ENCODE peak calls at places on chromosome 9, in four cellular contexts. One of them, this sample, is unnamed.

GRCh38 chr9:71783120-71783523 is 14.8 kb upstream of the CEMIP2 start:
- DNase-seq in GM12878: no peak
- DNase-seq in K562: no peak
- DNase-seq in H1: no peak
- DNase-seq in this sample: no peak

GRCh38 chr9:106284300-106284699 is 578.7 kb upstream of the ZNF462 start:
- DNase-seq in GM12878: no peak
- DNase-seq in K562: no peak
- DNase-seq in H1: no peak
- DNase-seq in this sample: no peak

GRCh38 chr9:94511134-94511942 is 43.5 kb upstream of the PCAT7 start:
- DNase-seq in GM12878: no peak
- DNase-seq in K562: no peak
- DNase-seq in H1: no peak
- DNase-seq in this sample: no peak

GRCh38 chr9:6214903-6215302 is 704 bp upstream of the IL33 start:
- DNase-seq in GM12878: no peak
- DNase-seq in K562: no peak
- DNase-seq in H1: no peak
- DNase-seq in this sample: no peak

GRCh38 chr9:136506425-136506824 is 23.6 kb upstream of the SEC16A start:
- DNase-seq in GM12878: no peak
- DNase-seq in K562: no peak
- DNase-seq in H1: no peak
- DNase-seq in this sample: no peak

GRCh38 chr9:13532407-13532806 is 252.9 kb upstream of the MPDZ start:
- DNase-seq in GM12878: no peak
- DNase-seq in K562: no peak
- DNase-seq in H1: no peak
- DNase-seq in this sample: no peak

GRCh38 chr9:137055385-137056364 is 1.8 kb upstream of the ENTPD2 start:
- DNase-seq in GM12878: no peak
- DNase-seq in K562: no peak
- DNase-seq in H1: no peak
- DNase-seq in this sample: no peak

GRCh38 chr9:36748322-36748899 is 175.7 kb downstream of the MELK start:
- DNase-seq in GM12878: no peak
- DNase-seq in K562: peak
- DNase-seq in H1: peak
- DNase-seq in this sample: no peak

GRCh38 chr9:95089257-95089873 is 228.1 kb downstream of the FANCC start:
- DNase-seq in GM12878: no peak
- DNase-seq in K562: no peak
- DNase-seq in H1: no peak
- DNase-seq in this sample: no peak

GRCh38 chr9:88746029-88746743 is 211.2 kb downstream of the NXNL2 start:
- DNase-seq in GM12878: no peak
- DNase-seq in K562: no peak
- DNase-seq in H1: no peak
- DNase-seq in this sample: no peak

GRCh38 chr9:95462419-95463121 is 54.2 kb downstream of the PTCH1 start:
- DNase-seq in GM12878: peak
- DNase-seq in K562: peak
- DNase-seq in H1: no peak
- DNase-seq in this sample: no peak

GRCh38 chr9:134217431-134218210 is 53.3 kb upstream of the RNU6ATAC start:
- DNase-seq in GM12878: no peak
- DNase-seq in K562: peak
- DNase-seq in H1: no peak
- DNase-seq in this sample: peak

GRCh38 chr9:98271479-98271878 is 16.0 kb upstream of the TBC1D2 start:
- DNase-seq in GM12878: no peak
- DNase-seq in K562: peak
- DNase-seq in H1: no peak
- DNase-seq in this sample: no peak

GRCh38 chr9:79877943-79878612 is 306.3 kb downstream of the TLE4 start:
- DNase-seq in GM12878: no peak
- DNase-seq in K562: no peak
- DNase-seq in H1: no peak
- DNase-seq in this sample: no peak

GRCh38 chr9:110255417-110256141 is 728 bp downstream of the TXN start:
- DNase-seq in GM12878: no peak
- DNase-seq in K562: peak
- DNase-seq in H1: peak
- DNase-seq in this sample: no peak

GRCh38 chr9:35690447-35691324 is 961 bp upstream of the TPM2 start:
- DNase-seq in GM12878: no peak
- DNase-seq in K562: peak
- DNase-seq in H1: peak
- DNase-seq in this sample: no peak

GRCh38 chr9:121870271-121870670 is 218.8 kb downstream of the DAB2IP start:
- DNase-seq in GM12878: no peak
- DNase-seq in K562: no peak
- DNase-seq in H1: no peak
- DNase-seq in this sample: no peak

DNA sequence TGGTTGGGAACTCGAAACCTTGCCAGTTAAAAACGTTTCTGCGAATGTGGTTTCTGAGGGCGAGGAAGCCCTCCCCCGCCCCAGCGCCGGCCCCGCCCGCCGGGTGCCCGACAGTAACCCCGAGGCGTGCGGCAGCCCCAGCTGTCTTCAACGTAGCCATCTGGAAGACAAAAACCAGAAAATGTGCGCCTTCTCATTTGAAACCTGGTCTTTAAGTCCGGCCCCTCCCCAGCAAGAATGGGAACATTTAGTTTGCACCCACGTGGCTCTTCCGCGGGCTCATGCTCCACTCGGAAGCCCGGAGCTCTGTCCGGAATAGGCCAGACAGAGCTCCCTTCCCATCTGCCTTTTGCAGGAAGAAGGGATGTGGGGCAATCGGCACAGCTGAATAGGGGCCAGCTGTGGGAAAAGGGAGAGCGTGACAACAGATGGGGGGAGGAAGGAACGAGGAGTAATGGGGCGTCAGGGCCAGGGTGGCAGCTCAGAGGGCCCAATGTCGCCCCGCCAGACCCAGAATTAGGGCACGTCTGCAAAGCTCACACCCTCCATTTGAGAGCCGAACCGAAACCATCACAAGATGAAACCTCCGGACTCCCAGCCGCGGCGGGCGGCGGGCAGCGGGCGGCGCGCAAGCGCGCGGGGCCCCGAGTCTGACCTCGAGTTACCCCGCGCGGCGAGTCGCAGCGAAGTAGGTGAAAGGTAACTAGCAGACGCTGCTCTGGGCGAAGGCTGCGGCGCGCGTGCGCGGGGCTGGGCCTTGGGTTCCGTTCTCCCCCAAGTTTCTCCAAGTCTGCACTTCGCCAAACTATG is 63.4 kb upstream of the ABCA1 start:
- DNase-seq in GM12878: peak
- DNase-seq in K562: peak
- DNase-seq in H1: peak
- DNase-seq in this sample: peak
- TF ChIP-seq SP1 in GM12878: no peak
- TF ChIP-seq SP1 in K562: peak
- TF ChIP-seq SP1 in H1: peak
- TF ChIP-seq SP1 in this sample: no peak

GRCh38 chr9:20508242-20508641 is 114.1 kb downstream of the MLLT3 start:
- DNase-seq in GM12878: no peak
- DNase-seq in K562: no peak
- DNase-seq in H1: no peak
- DNase-seq in this sample: no peak

GRCh38 chr9:20504930-20505329 is 117.4 kb downstream of the MLLT3 start:
- DNase-seq in GM12878: no peak
- DNase-seq in K562: no peak
- DNase-seq in H1: no peak
- DNase-seq in this sample: no peak

GRCh38 chr9:20507431-20507830 is 114.9 kb downstream of the MLLT3 start:
- DNase-seq in GM12878: no peak
- DNase-seq in K562: no peak
- DNase-seq in H1: no peak
- DNase-seq in this sample: no peak

GRCh38 chr9:20505574-20505973 is 116.7 kb downstream of the MLLT3 start:
- DNase-seq in GM12878: no peak
- DNase-seq in K562: no peak
- DNase-seq in H1: no peak
- DNase-seq in this sample: no peak

GRCh38 chr9:20506631-20507030 is 115.7 kb downstream of the MLLT3 start:
- DNase-seq in GM12878: no peak
- DNase-seq in K562: no peak
- DNase-seq in H1: no peak
- DNase-seq in this sample: no peak
- H3K4me2 ChIP-seq in GM12878: no peak
- H3K4me2 ChIP-seq in K562: no peak
- H3K4me2 ChIP-seq in H1: no peak
- H3K4me2 ChIP-seq in this sample: no peak

GRCh38 chr9:86794356-86795046 is 152.8 kb downstream of the GAS1 start:
- DNase-seq in GM12878: no peak
- DNase-seq in K562: no peak
- DNase-seq in H1: no peak
- DNase-seq in this sample: no peak
- TF ChIP-seq SP1 in GM12878: no peak
- TF ChIP-seq SP1 in K562: no peak
- TF ChIP-seq SP1 in H1: no peak
- TF ChIP-seq SP1 in this sample: no peak

DNA sequence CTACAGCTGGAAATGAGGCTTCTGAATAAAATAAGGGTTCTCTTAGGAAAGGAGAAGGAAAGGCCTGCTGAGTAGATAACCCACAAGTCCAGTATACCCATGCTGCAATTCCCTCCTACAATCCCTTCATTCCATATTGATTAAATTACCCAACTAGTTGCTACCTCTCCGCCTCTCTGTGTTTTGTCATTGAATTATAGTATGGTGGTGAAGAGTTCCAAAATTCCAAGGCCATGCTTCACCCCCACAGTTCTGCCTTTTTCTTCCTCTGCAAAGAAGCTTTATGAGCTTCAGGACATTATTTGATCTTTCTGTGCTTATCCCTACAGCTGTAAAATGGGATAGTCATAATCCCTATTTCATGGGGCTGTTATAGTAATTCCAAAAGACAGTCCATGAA is 215.6 kb downstream of the ACTL7B start:
- DNase-seq in GM12878: no peak
- DNase-seq in K562: no peak
- DNase-seq in H1: no peak
- DNase-seq in this sample: no peak
- H3K4me2 ChIP-seq in GM12878: no peak
- H3K4me2 ChIP-seq in K562: no peak
- H3K4me2 ChIP-seq in H1: no peak
- H3K4me2 ChIP-seq in this sample: no peak

GRCh38 chr9:132169672-132170392 is 8.0 kb downstream of the NTNG2 start:
- DNase-seq in GM12878: no peak
- DNase-seq in K562: peak
- DNase-seq in H1: peak
- DNase-seq in this sample: peak
- TF ChIP-seq SP1 in GM12878: no peak
- TF ChIP-seq SP1 in K562: no peak
- TF ChIP-seq SP1 in H1: no peak
- TF ChIP-seq SP1 in this sample: no peak